ENCODE peak calls at places on chromosome 5, in five cellular contexts. F is coronary artery, H is NCI-H524 treated with DMSO at 0.1 percent for 48 hours, A is tibial artery, C is EL. X is an unnamed sample.

GRCh38 chr5:128109138-128109537 is 25.6 kb downstream of the SLC12A2 start:
- DNase-seq in F (no peak), H (no peak), A (no peak), C (no peak), X (no peak)

GRCh38 chr5:11171236-11171635 is 410.2 kb upstream of the DAP start:
- DNase-seq in F (no peak), H (no peak), A (no peak), C (no peak), X (no peak)

GRCh38 chr5:16713386-16713928 is 96.7 kb upstream of the RETREG1 start:
- DNase-seq in F (no peak), H (peak), A (no peak), C (no peak), X (no peak)

GRCh38 chr5:112614285-112614684 is 123.4 kb upstream of the APC start:
- DNase-seq in F (no peak), H (no peak), A (no peak), C (no peak), X (no peak)

GRCh38 chr5:135446186-135446585 is 962 bp downstream of the DCANP1 start:
- DNase-seq in F (no peak), H (no peak), A (no peak), C (no peak), X (no peak)

GRCh38 chr5:15796557-15796956 is 296.6 kb downstream of the FBXL7 start:
- DNase-seq in F (no peak), H (no peak), A (no peak), C (no peak), X (no peak)

GRCh38 chr5:146962801-146963355 is 84.3 kb upstream of the PPP2R2B start:
- DNase-seq in F (no peak), H (no peak), A (no peak), C (peak), X (no peak)

GRCh38 chr5:60701317-60701988 is 1.5 kb upstream of the DEPDC1B start:
- DNase-seq in F (no peak), H (no peak), A (no peak), C (no peak), X (no peak)

GRCh38 chr5:172102913-172103629 is 85.0 kb downstream of the STK10 start:
- DNase-seq in F (peak), H (no peak), A (peak), C (peak), X (no peak)

GRCh38 chr5:12876541-12877298 is 972.5 kb upstream of the CTNND2 start:
- DNase-seq in F (no peak), H (no peak), A (no peak), C (no peak), X (no peak)

GRCh38 chr5:36242534-36243144 is 914 bp upstream of the NADK2 start:
- DNase-seq in F (no peak), H (peak), A (no peak), C (no peak), X (peak)

X was measured in sciatic nerve.